ENCODE peak calls at places on chromosome 21, in ten cellular contexts. B is body of pancreas; R is stimulated activated CD4-positive, alpha-beta T cell treated with anti-CD3 and anti-CD28 coated beads, TNF-alpha, amount 100 ng/mL, for 24 hours; Q is activated effector memory CD4-positive, alpha-beta T cell treated with anti-CD3 and anti-CD28 coated beads, Interleukin-2, amount 50 U/mL, for 16 hours; S is Right ventricle myocardium superior; U is stimulated activated CD8-positive, alpha-beta memory T cell treated with anti-CD3 and anti-CD28 coated beads, Interleukin-4, amount 100 ng/mL, for 4 hours; N is fibroblast of lung; W is kidney epithelial cell; G is sigmoid colon; J is RPMI8226. P is an unnamed sample.

GRCh38 chr21:29025328-29025713 is 853 bp downstream of the USP16 start:
- DNase-seq in U (no peak), R (no peak), S (no peak), B (no peak), J (no peak), W (no peak), Q (no peak), G (no peak), N (peak; percentile 26), P (no peak)

GRCh38 chr21:35044770-35045538 is 4.1 kb downstream of the RUNX1 start:
- DNase-seq in G (no peak), N (no peak), W (no peak), U (no peak), S (no peak), R (no peak), Q (no peak), B (no peak), J (no peak), P (no peak)

GRCh38 chr21:42777757-42778344 is 101.5 kb downstream of the WDR4 start:
- DNase-seq in G (no peak), S (peak; percentile 9), U (no peak), R (no peak), J (no peak), Q (no peak), N (no peak), B (no peak), W (peak; percentile 54), P (no peak)

GRCh38 chr21:37459575-37459974 is 93.0 kb downstream of the DYRK1A start:
- DNase-seq in W (no peak), S (no peak), N (peak; percentile 63), U (no peak), R (no peak), G (no peak), B (no peak), Q (no peak), J (no peak), P (no peak)

GRCh38 chr21:42299324-42300044 is 15.7 kb downstream of the TFF3 start:
- DNase-seq in R (peak; percentile 12), J (no peak), W (no peak), B (no peak), U (no peak), S (peak; percentile 76), G (no peak), N (no peak), Q (no peak), P (no peak)

GRCh38 chr21:38476385-38476784 is 21.9 kb downstream of the ERG start:
- DNase-seq in J (no peak), Q (no peak), N (no peak), U (no peak), W (no peak), S (no peak), R (no peak), B (no peak), G (no peak), P (no peak)

GRCh38 chr21:19878133-19878532 is 1120.1 kb upstream of the NCAM2 start:
- DNase-seq in U (no peak), J (no peak), R (no peak), G (no peak), N (no peak), B (no peak), Q (no peak), S (no peak), W (no peak), P (no peak)

GRCh38 chr21:28885853-28886177 is 106.9 kb downstream of the LTN1 start:
- DNase-seq in R (no peak), B (no peak), N (no peak), W (no peak), J (no peak), S (no peak), Q (no peak), U (no peak), G (no peak), P (no peak)

GRCh38 chr21:38142226-38142625 is 114.6 kb upstream of the KCNJ15 start:
- DNase-seq in S (no peak), B (no peak), J (no peak), R (no peak), W (no peak), G (no peak), N (peak; percentile 8), U (no peak), Q (no peak), P (no peak)

GRCh38 chr21:35578350-35578782 is 482.0 kb downstream of the SETD4 start:
- DNase-seq in S (no peak), G (no peak), R (no peak), J (peak; percentile 39), B (no peak), Q (no peak), U (no peak), W (peak; percentile 56), N (peak; percentile 95), P (no peak)

GRCh38 chr21:27057997-27058396 is 91.1 kb upstream of the ADAMTS5 start:
- DNase-seq in W (no peak), B (no peak), R (no peak), J (no peak), U (no peak), Q (no peak), G (no peak), S (no peak), N (no peak), P (no peak)

GRCh38 chr21:29299046-29299905 is 554 bp downstream of the BACH1 start:
- DNase-seq in R (peak; percentile 66), W (no peak), S (peak; percentile 80), N (peak; percentile 63), U (peak; percentile 49), G (peak; percentile 81), B (peak; percentile 69), Q (peak; percentile 91), J (peak; percentile 76), P (no peak)

GRCh38 chr21:34129039-34129891 is 55.9 kb downstream of the MRPS6 start:
- DNase-seq in R (peak; percentile 71), W (peak; percentile 45), U (peak; percentile 8), B (peak; percentile 52), Q (peak; percentile 81), S (peak; percentile 62), N (peak; percentile 89), J (no peak), G (peak; percentile 85), P (no peak)

GRCh38 chr21:25385912-25386474 is 221.3 kb downstream of the MRPL39 start:
- DNase-seq in W (peak; percentile 28), S (no peak), J (peak; percentile 51), G (no peak), B (peak; percentile 79), N (peak; percentile 59), U (no peak), Q (no peak), R (no peak), P (no peak)

GRCh38 chr21:33078907-33079582 is 9.1 kb downstream of the OLIG1 start:
- DNase-seq in Q (peak; percentile 62), J (peak; percentile 92), S (no peak), G (no peak), U (peak; percentile 14), R (peak; percentile 16), W (peak; percentile 75), N (peak; percentile 83), B (peak; percentile 56), P (no peak)

GRCh38 chr21:32813265-32813903 is 41.8 kb upstream of the PAXBP1 start:
- DNase-seq in R (no peak), U (no peak), B (peak; percentile 45), G (no peak), J (no peak), N (no peak), W (no peak), Q (no peak), S (no peak), P (no peak)

GRCh38 chr21:45056505-45056904 is 17.9 kb upstream of the ADARB1 start:
- DNase-seq in G (no peak), B (no peak), Q (no peak), U (no peak), S (no peak), N (no peak), J (no peak), W (no peak), R (no peak), P (no peak)

GRCh38 chr21:38815060-38815405 is 9.3 kb downstream of the ETS2 start:
- DNase-seq in G (no peak), Q (no peak), W (no peak), N (peak; percentile 88), J (no peak), U (no peak), S (no peak), R (no peak), B (no peak), P (no peak)

GRCh38 chr21:32929633-32930038 is 96.1 kb upstream of the OLIG2 start:
- DNase-seq in U (no peak), Q (no peak), N (no peak), S (no peak), B (no peak), R (no peak), G (no peak), J (no peak), W (no peak), P (no peak)

GRCh38 chr21:44865561-44866280 is 7.8 kb downstream of the PTTG1IP start:
- DNase-seq in G (peak; percentile 59), Q (no peak), N (no peak), B (no peak), R (no peak), W (no peak), J (peak; percentile 80), S (peak; percentile 39), U (no peak), P (no peak)

GRCh38 chr21:15761508-15762100 is 31.8 kb downstream of the USP25 start:
- DNase-seq in S (no peak), R (no peak), W (no peak), J (peak; percentile 30), U (no peak), N (no peak), G (no peak), B (peak; percentile 45), Q (no peak), P (no peak)

GRCh38 chr21:36693144-36694040 is 5.5 kb upstream of the SIM2 start:
- DNase-seq in R (no peak), B (no peak), W (no peak), Q (no peak), N (no peak), G (no peak), S (no peak), U (no peak), J (no peak), P (no peak)

GRCh38 chr21:41743321-41744027 is 23.4 kb downstream of the RIPK4 start:
- DNase-seq in Q (no peak), R (no peak), G (no peak), W (no peak), J (no peak), S (no peak), N (no peak), U (no peak), B (no peak), P (no peak)

GRCh38 chr21:41133896-41134522 is 34.0 kb upstream of the BACE2 start:
- DNase-seq in S (no peak), U (no peak), J (peak; percentile 49), Q (no peak), W (no peak), B (no peak), N (peak; percentile 52), R (no peak), G (no peak), P (no peak)

GRCh38 chr21:41601573-41602371 is 93.8 kb upstream of the TMPRSS2 start:
- DNase-seq in N (peak; percentile 42), R (no peak), B (peak; percentile 45), Q (peak; percentile 51), W (no peak), S (no peak), U (no peak), J (no peak), G (peak; percentile 40), P (no peak)

GRCh38 chr21:41406340-41406739 is 19.7 kb upstream of the MX1 start:
- DNase-seq in R (no peak), B (no peak), Q (no peak), G (no peak), W (no peak), S (no peak), J (no peak), N (no peak), U (no peak), P (no peak)

GRCh38 chr21:16145052-16145451 is 415.3 kb downstream of the USP25 start:
- DNase-seq in N (no peak), U (no peak), G (no peak), W (no peak), Q (no peak), R (no peak), B (no peak), J (no peak), S (no peak), P (no peak)

GRCh38 chr21:45505416-45506021 is 36.7 kb downstream of the SLC19A1 start:
- DNase-seq in G (peak; percentile 62), J (peak; percentile 94), Q (no peak), U (no peak), B (peak; percentile 61), S (peak; percentile 33), R (no peak), N (no peak), W (no peak), P (no peak)